ENCODE peak calls at places on chromosomes 1 and 21, in nine cellular contexts. O is retina, C is foreskin fibroblast, H is Kasumi-1, T is posterior cingulate gyrus, J is HEK293T, X is HT-29, Y is MV-4-11, U is aorta. L is an unnamed sample.
A peak's percentile ranks its signal among the peaks of the same experiment; 100 is the strongest.

GRCh38 chr1:24501371-24502167 is 1.1 kb upstream of the RCAN3 start:
- DNase-seq in J (no peak), H (peak; percentile 71), U (no peak), O (peak; percentile 29), T (no peak), Y (peak; percentile 65), C (no peak), X (peak; percentile 48), L (no peak)

GRCh38 chr1:9863371-9863770 is 39.6 kb upstream of the CLSTN1 start:
- DNase-seq in T (no peak), H (no peak), C (no peak), O (no peak), X (no peak), U (no peak), J (no peak), Y (peak; percentile 26), L (no peak)

GRCh38 chr1:16318544-16318943 is 33.7 kb downstream of the FBXO42 start:
- DNase-seq in O (no peak), C (peak; percentile 24), T (no peak), U (no peak), H (peak; percentile 61), Y (no peak), X (no peak), J (no peak), L (no peak)

GRCh38 chr1:24727490-24728214 is 17.6 kb upstream of the CLIC4 start:
- DNase-seq in J (no peak), X (no peak), T (no peak), U (peak; percentile 82), C (peak; percentile 87), O (no peak), H (peak; percentile 89), Y (peak; percentile 99), L (peak; percentile 93)

GRCh38 chr1:157390646-157391045 is 161.7 kb downstream of the FCRL5 start:
- DNase-seq in U (no peak), X (no peak), O (no peak), H (no peak), J (no peak), T (no peak), Y (no peak), C (peak; percentile 72), L (peak; percentile 30)

GRCh38 chr1:234955107-234955731 is 173.4 kb downstream of the TOMM20 start:
- DNase-seq in O (no peak), U (no peak), X (peak; percentile 82), H (peak; percentile 88), J (no peak), C (no peak), T (no peak), Y (peak; percentile 98), L (peak; percentile 59)

GRCh38 chr1:26584022-26584485 is 54.5 kb downstream of the RPS6KA1 start:
- DNase-seq in U (peak; percentile 2), X (peak; percentile 19), J (peak; percentile 45), Y (peak; percentile 53), T (no peak), C (no peak), H (peak; percentile 31), O (no peak), L (no peak)

GRCh38 chr1:16087733-16088132 is 14.3 kb upstream of the FAM131C start:
- DNase-seq in U (peak; percentile 45), O (peak; percentile 1), C (no peak), Y (no peak), H (no peak), J (no peak), T (no peak), X (no peak), L (no peak)

GRCh38 chr1:63797056-63797726 is 23.4 kb downstream of the ROR1 start:
- DNase-seq in U (no peak), J (no peak), Y (no peak), T (no peak), O (no peak), H (no peak), X (no peak), C (peak; percentile 62), L (no peak)

GRCh38 chr1:155126494-155127104 is 1.1 kb upstream of the EFNA1 start:
- DNase-seq in H (peak; percentile 21), T (peak; percentile 60), U (no peak), C (no peak), X (peak; percentile 52), Y (peak; percentile 10), O (peak; percentile 75), J (peak; percentile 33), L (peak; percentile 27)

GRCh38 chr1:22643381-22643780 is at the start of gene C1QC:
- DNase-seq in X (no peak), O (no peak), C (no peak), U (no peak), H (no peak), T (no peak), Y (peak; percentile 54), J (no peak), L (no peak)

GRCh38 chr1:51660570-51660969 is 43.7 kb downstream of the OSBPL9 start:
- DNase-seq in H (no peak), T (no peak), U (no peak), Y (no peak), C (no peak), O (no peak), X (no peak), J (no peak), L (no peak)

GRCh38 chr1:172936088-172936487 is 114.7 kb downstream of the TNFSF18 start:
- DNase-seq in Y (no peak), C (no peak), T (no peak), O (no peak), U (no peak), X (no peak), H (no peak), J (no peak), L (no peak)

GRCh38 chr1:48552420-48552819 is 80.4 kb upstream of the SPATA6 start:
- DNase-seq in J (peak; percentile 11), Y (peak; percentile 21), H (no peak), X (peak; percentile 37), U (no peak), T (peak; percentile 18), O (no peak), C (no peak), L (no peak)

GRCh38 chr1:225995919-225996864 is 3.0 kb downstream of the SDE2 start:
- DNase-seq in C (no peak), Y (no peak), U (no peak), J (no peak), O (no peak), X (no peak), H (no peak), T (no peak), L (no peak)

GRCh38 chr21:34651032-34651431 is 17.8 kb upstream of the CLIC6 start:
- DNase-seq in Y (no peak), T (no peak), O (no peak), J (no peak), C (no peak), X (no peak), H (no peak), U (no peak), L (no peak)

GRCh38 chr1:89201489-89201794 is 2.7 kb upstream of the GBP4 start:
- DNase-seq in O (no peak), H (no peak), C (no peak), T (no peak), U (no peak), J (no peak), Y (no peak), X (no peak), L (no peak)

GRCh38 chr1:107687846-107688753 is 276.9 kb downstream of the VAV3 start:
- DNase-seq in H (no peak), U (no peak), C (no peak), Y (peak; percentile 77), X (no peak), T (no peak), J (peak; percentile 52), O (no peak), L (no peak)

GRCh38 chr1:230191079-230191478 is 124.0 kb downstream of the GALNT2 start:
- DNase-seq in T (peak; percentile 19), U (no peak), Y (peak; percentile 98), C (peak; percentile 83), H (peak; percentile 98), J (no peak), O (no peak), X (no peak), L (peak; percentile 74)